ENCODE peak calls at places on chromosome 22, in six cellular contexts. One of them, this sample, is unnamed.

GRCh38 chr22:43240614-43241013 is 53.7 kb upstream of the TTLL12 start:
- DNase-seq in T-helper 1 cell: no peak
- DNase-seq in activated gamma-delta T cell treated with anti-CD3 and anti-CD28 coated beads, Interleukin-2, amount 50 U/mL, for 16 hours: no peak
- DNase-seq in transverse colon: no peak
- DNase-seq in stimulated activated CD4-positive, alpha-beta T cell treated with anti-CD3 and anti-CD28 coated beads, Interleukin-2, amount 100 ng/mL, for 48 hours: no peak
- DNase-seq in stimulated activated CD8-positive, alpha-beta memory T cell treated with anti-CD3 and anti-CD28 coated beads, Interleukin-15, amount 100 ng/mL, for 1 hour: no peak
- DNase-seq in this sample: no peak

GRCh38 chr22:24304067-24304675 is 33.5 kb downstream of the SPECC1L start:
- DNase-seq in activated gamma-delta T cell treated with anti-CD3 and anti-CD28 coated beads, Interleukin-2, amount 50 U/mL, for 16 hours: no peak
- DNase-seq in T-helper 1 cell: no peak
- DNase-seq in stimulated activated CD4-positive, alpha-beta T cell treated with anti-CD3 and anti-CD28 coated beads, Interleukin-2, amount 100 ng/mL, for 48 hours: no peak
- DNase-seq in transverse colon: no peak
- DNase-seq in stimulated activated CD8-positive, alpha-beta memory T cell treated with anti-CD3 and anti-CD28 coated beads, Interleukin-15, amount 100 ng/mL, for 1 hour: no peak
- DNase-seq in this sample: no peak

GRCh38 chr22:50302564-50302963 is 4.9 kb downstream of the PLXNB2 start:
- DNase-seq in activated gamma-delta T cell treated with anti-CD3 and anti-CD28 coated beads, Interleukin-2, amount 50 U/mL, for 16 hours: no peak
- DNase-seq in stimulated activated CD8-positive, alpha-beta memory T cell treated with anti-CD3 and anti-CD28 coated beads, Interleukin-15, amount 100 ng/mL, for 1 hour: no peak
- DNase-seq in transverse colon: no peak
- DNase-seq in T-helper 1 cell: no peak
- DNase-seq in stimulated activated CD4-positive, alpha-beta T cell treated with anti-CD3 and anti-CD28 coated beads, Interleukin-2, amount 100 ng/mL, for 48 hours: no peak
- DNase-seq in this sample: no peak

GRCh38 chr22:42519544-42520237 is at the start of gene RRP7A:
- DNase-seq in activated gamma-delta T cell treated with anti-CD3 and anti-CD28 coated beads, Interleukin-2, amount 50 U/mL, for 16 hours: peak
- DNase-seq in transverse colon: peak
- DNase-seq in T-helper 1 cell: peak
- DNase-seq in stimulated activated CD8-positive, alpha-beta memory T cell treated with anti-CD3 and anti-CD28 coated beads, Interleukin-15, amount 100 ng/mL, for 1 hour: peak
- DNase-seq in stimulated activated CD4-positive, alpha-beta T cell treated with anti-CD3 and anti-CD28 coated beads, Interleukin-2, amount 100 ng/mL, for 48 hours: peak
- DNase-seq in this sample: peak

GRCh38 chr22:24326266-24326665 is 55.6 kb downstream of the SPECC1L start:
- DNase-seq in transverse colon: no peak
- DNase-seq in T-helper 1 cell: no peak
- DNase-seq in activated gamma-delta T cell treated with anti-CD3 and anti-CD28 coated beads, Interleukin-2, amount 50 U/mL, for 16 hours: no peak
- DNase-seq in stimulated activated CD8-positive, alpha-beta memory T cell treated with anti-CD3 and anti-CD28 coated beads, Interleukin-15, amount 100 ng/mL, for 1 hour: no peak
- DNase-seq in stimulated activated CD4-positive, alpha-beta T cell treated with anti-CD3 and anti-CD28 coated beads, Interleukin-2, amount 100 ng/mL, for 48 hours: no peak
- DNase-seq in this sample: no peak

GRCh38 chr22:30742291-30743256 is 47.9 kb downstream of the OSBP2 start:
- DNase-seq in transverse colon: no peak
- DNase-seq in activated gamma-delta T cell treated with anti-CD3 and anti-CD28 coated beads, Interleukin-2, amount 50 U/mL, for 16 hours: no peak
- DNase-seq in stimulated activated CD4-positive, alpha-beta T cell treated with anti-CD3 and anti-CD28 coated beads, Interleukin-2, amount 100 ng/mL, for 48 hours: no peak
- DNase-seq in stimulated activated CD8-positive, alpha-beta memory T cell treated with anti-CD3 and anti-CD28 coated beads, Interleukin-15, amount 100 ng/mL, for 1 hour: no peak
- DNase-seq in T-helper 1 cell: no peak
- DNase-seq in this sample: no peak

GRCh38 chr22:48951836-48952235 is 875.8 kb downstream of the BRD1 start:
- DNase-seq in activated gamma-delta T cell treated with anti-CD3 and anti-CD28 coated beads, Interleukin-2, amount 50 U/mL, for 16 hours: no peak
- DNase-seq in stimulated activated CD8-positive, alpha-beta memory T cell treated with anti-CD3 and anti-CD28 coated beads, Interleukin-15, amount 100 ng/mL, for 1 hour: no peak
- DNase-seq in stimulated activated CD4-positive, alpha-beta T cell treated with anti-CD3 and anti-CD28 coated beads, Interleukin-2, amount 100 ng/mL, for 48 hours: no peak
- DNase-seq in transverse colon: no peak
- DNase-seq in T-helper 1 cell: no peak
- DNase-seq in this sample: no peak

GRCh38 chr22:35860087-35860733 is 142.5 kb downstream of the APOL5 start:
- DNase-seq in T-helper 1 cell: no peak
- DNase-seq in stimulated activated CD4-positive, alpha-beta T cell treated with anti-CD3 and anti-CD28 coated beads, Interleukin-2, amount 100 ng/mL, for 48 hours: no peak
- DNase-seq in transverse colon: no peak
- DNase-seq in stimulated activated CD8-positive, alpha-beta memory T cell treated with anti-CD3 and anti-CD28 coated beads, Interleukin-15, amount 100 ng/mL, for 1 hour: no peak
- DNase-seq in activated gamma-delta T cell treated with anti-CD3 and anti-CD28 coated beads, Interleukin-2, amount 50 U/mL, for 16 hours: no peak
- DNase-seq in this sample: no peak

GRCh38 chr22:22877523-22878210 is 9.9 kb upstream of the IGLL5 start:
- DNase-seq in stimulated activated CD8-positive, alpha-beta memory T cell treated with anti-CD3 and anti-CD28 coated beads, Interleukin-15, amount 100 ng/mL, for 1 hour: peak
- DNase-seq in activated gamma-delta T cell treated with anti-CD3 and anti-CD28 coated beads, Interleukin-2, amount 50 U/mL, for 16 hours: peak
- DNase-seq in transverse colon: peak
- DNase-seq in stimulated activated CD4-positive, alpha-beta T cell treated with anti-CD3 and anti-CD28 coated beads, Interleukin-2, amount 100 ng/mL, for 48 hours: peak
- DNase-seq in T-helper 1 cell: peak
- DNase-seq in this sample: no peak

GRCh38 chr22:39559456-39560105 is 11.0 kb upstream of the CACNA1I start:
- DNase-seq in T-helper 1 cell: no peak
- DNase-seq in transverse colon: no peak
- DNase-seq in activated gamma-delta T cell treated with anti-CD3 and anti-CD28 coated beads, Interleukin-2, amount 50 U/mL, for 16 hours: no peak
- DNase-seq in stimulated activated CD4-positive, alpha-beta T cell treated with anti-CD3 and anti-CD28 coated beads, Interleukin-2, amount 100 ng/mL, for 48 hours: no peak
- DNase-seq in stimulated activated CD8-positive, alpha-beta memory T cell treated with anti-CD3 and anti-CD28 coated beads, Interleukin-15, amount 100 ng/mL, for 1 hour: no peak
- DNase-seq in this sample: no peak

GRCh38 chr22:47795477-47796127 is 1033.2 kb downstream of the TBC1D22A start:
- DNase-seq in activated gamma-delta T cell treated with anti-CD3 and anti-CD28 coated beads, Interleukin-2, amount 50 U/mL, for 16 hours: no peak
- DNase-seq in stimulated activated CD8-positive, alpha-beta memory T cell treated with anti-CD3 and anti-CD28 coated beads, Interleukin-15, amount 100 ng/mL, for 1 hour: no peak
- DNase-seq in stimulated activated CD4-positive, alpha-beta T cell treated with anti-CD3 and anti-CD28 coated beads, Interleukin-2, amount 100 ng/mL, for 48 hours: no peak
- DNase-seq in T-helper 1 cell: no peak
- DNase-seq in transverse colon: no peak
- DNase-seq in this sample: no peak

GRCh38 chr22:46602025-46602424 is 18.2 kb upstream of the GRAMD4 start:
- DNase-seq in transverse colon: no peak
- DNase-seq in activated gamma-delta T cell treated with anti-CD3 and anti-CD28 coated beads, Interleukin-2, amount 50 U/mL, for 16 hours: no peak
- DNase-seq in stimulated activated CD4-positive, alpha-beta T cell treated with anti-CD3 and anti-CD28 coated beads, Interleukin-2, amount 100 ng/mL, for 48 hours: no peak
- DNase-seq in stimulated activated CD8-positive, alpha-beta memory T cell treated with anti-CD3 and anti-CD28 coated beads, Interleukin-15, amount 100 ng/mL, for 1 hour: no peak
- DNase-seq in T-helper 1 cell: no peak
- DNase-seq in this sample: no peak

GRCh38 chr22:22938672-22939536 is 51.3 kb downstream of the IGLL5 start:
- DNase-seq in transverse colon: no peak
- DNase-seq in activated gamma-delta T cell treated with anti-CD3 and anti-CD28 coated beads, Interleukin-2, amount 50 U/mL, for 16 hours: no peak
- DNase-seq in stimulated activated CD4-positive, alpha-beta T cell treated with anti-CD3 and anti-CD28 coated beads, Interleukin-2, amount 100 ng/mL, for 48 hours: no peak
- DNase-seq in T-helper 1 cell: no peak
- DNase-seq in stimulated activated CD8-positive, alpha-beta memory T cell treated with anti-CD3 and anti-CD28 coated beads, Interleukin-15, amount 100 ng/mL, for 1 hour: no peak
- DNase-seq in this sample: no peak

GRCh38 chr22:45600791-45601730 is 70.6 kb upstream of the ATXN10 start:
- DNase-seq in stimulated activated CD4-positive, alpha-beta T cell treated with anti-CD3 and anti-CD28 coated beads, Interleukin-2, amount 100 ng/mL, for 48 hours: no peak
- DNase-seq in activated gamma-delta T cell treated with anti-CD3 and anti-CD28 coated beads, Interleukin-2, amount 50 U/mL, for 16 hours: no peak
- DNase-seq in T-helper 1 cell: no peak
- DNase-seq in stimulated activated CD8-positive, alpha-beta memory T cell treated with anti-CD3 and anti-CD28 coated beads, Interleukin-15, amount 100 ng/mL, for 1 hour: no peak
- DNase-seq in transverse colon: no peak
- DNase-seq in this sample: no peak

GRCh38 chr22:46040471-46041465 is 63.8 kb upstream of the WNT7B start:
- DNase-seq in T-helper 1 cell: no peak
- DNase-seq in stimulated activated CD4-positive, alpha-beta T cell treated with anti-CD3 and anti-CD28 coated beads, Interleukin-2, amount 100 ng/mL, for 48 hours: no peak
- DNase-seq in transverse colon: no peak
- DNase-seq in activated gamma-delta T cell treated with anti-CD3 and anti-CD28 coated beads, Interleukin-2, amount 50 U/mL, for 16 hours: no peak
- DNase-seq in stimulated activated CD8-positive, alpha-beta memory T cell treated with anti-CD3 and anti-CD28 coated beads, Interleukin-15, amount 100 ng/mL, for 1 hour: no peak
- DNase-seq in this sample: no peak

GRCh38 chr22:42930810-42931420 is 73.8 kb upstream of the ARFGAP3 start:
- DNase-seq in stimulated activated CD8-positive, alpha-beta memory T cell treated with anti-CD3 and anti-CD28 coated beads, Interleukin-15, amount 100 ng/mL, for 1 hour: no peak
- DNase-seq in transverse colon: no peak
- DNase-seq in stimulated activated CD4-positive, alpha-beta T cell treated with anti-CD3 and anti-CD28 coated beads, Interleukin-2, amount 100 ng/mL, for 48 hours: no peak
- DNase-seq in activated gamma-delta T cell treated with anti-CD3 and anti-CD28 coated beads, Interleukin-2, amount 50 U/mL, for 16 hours: no peak
- DNase-seq in T-helper 1 cell: no peak
- DNase-seq in this sample: no peak

GRCh38 chr22:38832005-38832978 is 11.5 kb downstream of the NPTXR start:
- DNase-seq in stimulated activated CD8-positive, alpha-beta memory T cell treated with anti-CD3 and anti-CD28 coated beads, Interleukin-15, amount 100 ng/mL, for 1 hour: no peak
- DNase-seq in activated gamma-delta T cell treated with anti-CD3 and anti-CD28 coated beads, Interleukin-2, amount 50 U/mL, for 16 hours: no peak
- DNase-seq in stimulated activated CD4-positive, alpha-beta T cell treated with anti-CD3 and anti-CD28 coated beads, Interleukin-2, amount 100 ng/mL, for 48 hours: no peak
- DNase-seq in T-helper 1 cell: no peak
- DNase-seq in transverse colon: no peak
- DNase-seq in this sample: no peak

GRCh38 chr22:48781391-48781790 is 1046.3 kb downstream of the BRD1 start:
- DNase-seq in activated gamma-delta T cell treated with anti-CD3 and anti-CD28 coated beads, Interleukin-2, amount 50 U/mL, for 16 hours: no peak
- DNase-seq in stimulated activated CD4-positive, alpha-beta T cell treated with anti-CD3 and anti-CD28 coated beads, Interleukin-2, amount 100 ng/mL, for 48 hours: no peak
- DNase-seq in stimulated activated CD8-positive, alpha-beta memory T cell treated with anti-CD3 and anti-CD28 coated beads, Interleukin-15, amount 100 ng/mL, for 1 hour: no peak
- DNase-seq in T-helper 1 cell: no peak
- DNase-seq in transverse colon: no peak
- DNase-seq in this sample: no peak

GRCh38 chr22:42780070-42780540 is 59.4 kb upstream of the A4GALT start:
- DNase-seq in stimulated activated CD4-positive, alpha-beta T cell treated with anti-CD3 and anti-CD28 coated beads, Interleukin-2, amount 100 ng/mL, for 48 hours: peak
- DNase-seq in stimulated activated CD8-positive, alpha-beta memory T cell treated with anti-CD3 and anti-CD28 coated beads, Interleukin-15, amount 100 ng/mL, for 1 hour: no peak
- DNase-seq in activated gamma-delta T cell treated with anti-CD3 and anti-CD28 coated beads, Interleukin-2, amount 50 U/mL, for 16 hours: peak
- DNase-seq in T-helper 1 cell: peak
- DNase-seq in transverse colon: peak
- DNase-seq in this sample: no peak

GRCh38 chr22:35398574-35398973 is 1.4 kb upstream of the MCM5 start:
- DNase-seq in T-helper 1 cell: no peak
- DNase-seq in transverse colon: no peak
- DNase-seq in stimulated activated CD8-positive, alpha-beta memory T cell treated with anti-CD3 and anti-CD28 coated beads, Interleukin-15, amount 100 ng/mL, for 1 hour: no peak
- DNase-seq in activated gamma-delta T cell treated with anti-CD3 and anti-CD28 coated beads, Interleukin-2, amount 50 U/mL, for 16 hours: no peak
- DNase-seq in stimulated activated CD4-positive, alpha-beta T cell treated with anti-CD3 and anti-CD28 coated beads, Interleukin-2, amount 100 ng/mL, for 48 hours: no peak
- DNase-seq in this sample: no peak

GRCh38 chr22:42978453-42979103 is 36.4 kb downstream of the PACSIN2 start:
- DNase-seq in stimulated activated CD8-positive, alpha-beta memory T cell treated with anti-CD3 and anti-CD28 coated beads, Interleukin-15, amount 100 ng/mL, for 1 hour: no peak
- DNase-seq in transverse colon: no peak
- DNase-seq in T-helper 1 cell: no peak
- DNase-seq in activated gamma-delta T cell treated with anti-CD3 and anti-CD28 coated beads, Interleukin-2, amount 50 U/mL, for 16 hours: no peak
- DNase-seq in stimulated activated CD4-positive, alpha-beta T cell treated with anti-CD3 and anti-CD28 coated beads, Interleukin-2, amount 100 ng/mL, for 48 hours: no peak
- DNase-seq in this sample: no peak

GRCh38 chr22:21064917-21065864 is 19.4 kb downstream of the LRRC74B start:
- DNase-seq in transverse colon: no peak
- DNase-seq in stimulated activated CD8-positive, alpha-beta memory T cell treated with anti-CD3 and anti-CD28 coated beads, Interleukin-15, amount 100 ng/mL, for 1 hour: no peak
- DNase-seq in stimulated activated CD4-positive, alpha-beta T cell treated with anti-CD3 and anti-CD28 coated beads, Interleukin-2, amount 100 ng/mL, for 48 hours: no peak
- DNase-seq in T-helper 1 cell: no peak
- DNase-seq in activated gamma-delta T cell treated with anti-CD3 and anti-CD28 coated beads, Interleukin-2, amount 50 U/mL, for 16 hours: no peak
- DNase-seq in this sample: no peak

GRCh38 chr22:22940961-22941605 is 53.5 kb downstream of the IGLL5 start:
- DNase-seq in T-helper 1 cell: no peak
- DNase-seq in transverse colon: peak
- DNase-seq in stimulated activated CD8-positive, alpha-beta memory T cell treated with anti-CD3 and anti-CD28 coated beads, Interleukin-15, amount 100 ng/mL, for 1 hour: no peak
- DNase-seq in stimulated activated CD4-positive, alpha-beta T cell treated with anti-CD3 and anti-CD28 coated beads, Interleukin-2, amount 100 ng/mL, for 48 hours: no peak
- DNase-seq in activated gamma-delta T cell treated with anti-CD3 and anti-CD28 coated beads, Interleukin-2, amount 50 U/mL, for 16 hours: no peak
- DNase-seq in this sample: no peak

GRCh38 chr22:33512961-33513360 is 407.3 kb downstream of the LARGE1 start:
- DNase-seq in stimulated activated CD8-positive, alpha-beta memory T cell treated with anti-CD3 and anti-CD28 coated beads, Interleukin-15, amount 100 ng/mL, for 1 hour: no peak
- DNase-seq in activated gamma-delta T cell treated with anti-CD3 and anti-CD28 coated beads, Interleukin-2, amount 50 U/mL, for 16 hours: no peak
- DNase-seq in transverse colon: no peak
- DNase-seq in T-helper 1 cell: no peak
- DNase-seq in stimulated activated CD4-positive, alpha-beta T cell treated with anti-CD3 and anti-CD28 coated beads, Interleukin-2, amount 100 ng/mL, for 48 hours: no peak
- DNase-seq in this sample: no peak

GRCh38 chr22:37186228-37186996 is 1.6 kb downstream of the C1QTNF6 start:
- DNase-seq in activated gamma-delta T cell treated with anti-CD3 and anti-CD28 coated beads, Interleukin-2, amount 50 U/mL, for 16 hours: peak
- DNase-seq in stimulated activated CD4-positive, alpha-beta T cell treated with anti-CD3 and anti-CD28 coated beads, Interleukin-2, amount 100 ng/mL, for 48 hours: no peak
- DNase-seq in transverse colon: no peak
- DNase-seq in T-helper 1 cell: peak
- DNase-seq in stimulated activated CD8-positive, alpha-beta memory T cell treated with anti-CD3 and anti-CD28 coated beads, Interleukin-15, amount 100 ng/mL, for 1 hour: no peak
- DNase-seq in this sample: no peak

GRCh38 chr22:25922141-25922540 is 180.2 kb downstream of the MYO18B start:
- DNase-seq in activated gamma-delta T cell treated with anti-CD3 and anti-CD28 coated beads, Interleukin-2, amount 50 U/mL, for 16 hours: no peak
- DNase-seq in stimulated activated CD4-positive, alpha-beta T cell treated with anti-CD3 and anti-CD28 coated beads, Interleukin-2, amount 100 ng/mL, for 48 hours: no peak
- DNase-seq in T-helper 1 cell: no peak
- DNase-seq in transverse colon: no peak
- DNase-seq in stimulated activated CD8-positive, alpha-beta memory T cell treated with anti-CD3 and anti-CD28 coated beads, Interleukin-15, amount 100 ng/mL, for 1 hour: no peak
- DNase-seq in this sample: no peak

GRCh38 chr22:26586556-26587325 is 3.2 kb downstream of the TPST2 start:
- DNase-seq in stimulated activated CD8-positive, alpha-beta memory T cell treated with anti-CD3 and anti-CD28 coated beads, Interleukin-15, amount 100 ng/mL, for 1 hour: no peak
- DNase-seq in T-helper 1 cell: no peak
- DNase-seq in stimulated activated CD4-positive, alpha-beta T cell treated with anti-CD3 and anti-CD28 coated beads, Interleukin-2, amount 100 ng/mL, for 48 hours: no peak
- DNase-seq in activated gamma-delta T cell treated with anti-CD3 and anti-CD28 coated beads, Interleukin-2, amount 50 U/mL, for 16 hours: peak
- DNase-seq in transverse colon: peak
- DNase-seq in this sample: no peak

GRCh38 chr22:26894766-26895485 is 237.5 kb downstream of the MIAT start:
- DNase-seq in activated gamma-delta T cell treated with anti-CD3 and anti-CD28 coated beads, Interleukin-2, amount 50 U/mL, for 16 hours: no peak
- DNase-seq in transverse colon: no peak
- DNase-seq in stimulated activated CD4-positive, alpha-beta T cell treated with anti-CD3 and anti-CD28 coated beads, Interleukin-2, amount 100 ng/mL, for 48 hours: no peak
- DNase-seq in stimulated activated CD8-positive, alpha-beta memory T cell treated with anti-CD3 and anti-CD28 coated beads, Interleukin-15, amount 100 ng/mL, for 1 hour: no peak
- DNase-seq in T-helper 1 cell: no peak
- DNase-seq in this sample: no peak

GRCh38 chr22:24189249-24190158 is 8.2 kb downstream of the SUSD2 start:
- DNase-seq in stimulated activated CD8-positive, alpha-beta memory T cell treated with anti-CD3 and anti-CD28 coated beads, Interleukin-15, amount 100 ng/mL, for 1 hour: peak
- DNase-seq in T-helper 1 cell: peak
- DNase-seq in stimulated activated CD4-positive, alpha-beta T cell treated with anti-CD3 and anti-CD28 coated beads, Interleukin-2, amount 100 ng/mL, for 48 hours: peak
- DNase-seq in activated gamma-delta T cell treated with anti-CD3 and anti-CD28 coated beads, Interleukin-2, amount 50 U/mL, for 16 hours: no peak
- DNase-seq in transverse colon: peak
- DNase-seq in this sample: peak

GRCh38 chr22:19352217-19352616 is 60.7 kb upstream of the CLTCL1 start:
- DNase-seq in T-helper 1 cell: no peak
- DNase-seq in stimulated activated CD8-positive, alpha-beta memory T cell treated with anti-CD3 and anti-CD28 coated beads, Interleukin-15, amount 100 ng/mL, for 1 hour: no peak
- DNase-seq in transverse colon: no peak
- DNase-seq in activated gamma-delta T cell treated with anti-CD3 and anti-CD28 coated beads, Interleukin-2, amount 50 U/mL, for 16 hours: no peak
- DNase-seq in stimulated activated CD4-positive, alpha-beta T cell treated with anti-CD3 and anti-CD28 coated beads, Interleukin-2, amount 100 ng/mL, for 48 hours: no peak
- DNase-seq in this sample: no peak

GRCh38 chr22:38955250-38955775 is 2.1 kb upstream of the APOBEC3A start:
- DNase-seq in activated gamma-delta T cell treated with anti-CD3 and anti-CD28 coated beads, Interleukin-2, amount 50 U/mL, for 16 hours: no peak
- DNase-seq in T-helper 1 cell: no peak
- DNase-seq in stimulated activated CD4-positive, alpha-beta T cell treated with anti-CD3 and anti-CD28 coated beads, Interleukin-2, amount 100 ng/mL, for 48 hours: no peak
- DNase-seq in stimulated activated CD8-positive, alpha-beta memory T cell treated with anti-CD3 and anti-CD28 coated beads, Interleukin-15, amount 100 ng/mL, for 1 hour: no peak
- DNase-seq in transverse colon: no peak
- DNase-seq in this sample: no peak

GRCh38 chr22:39130892-39131855 is 21.3 kb downstream of the CBX7 start:
- DNase-seq in stimulated activated CD8-positive, alpha-beta memory T cell treated with anti-CD3 and anti-CD28 coated beads, Interleukin-15, amount 100 ng/mL, for 1 hour: no peak
- DNase-seq in activated gamma-delta T cell treated with anti-CD3 and anti-CD28 coated beads, Interleukin-2, amount 50 U/mL, for 16 hours: no peak
- DNase-seq in T-helper 1 cell: no peak
- DNase-seq in stimulated activated CD4-positive, alpha-beta T cell treated with anti-CD3 and anti-CD28 coated beads, Interleukin-2, amount 100 ng/mL, for 48 hours: no peak
- DNase-seq in transverse colon: no peak
- DNase-seq in this sample: no peak

GRCh38 chr22:22414266-22414665 is 94.3 kb downstream of the ZNF280B start:
- DNase-seq in activated gamma-delta T cell treated with anti-CD3 and anti-CD28 coated beads, Interleukin-2, amount 50 U/mL, for 16 hours: no peak
- DNase-seq in stimulated activated CD4-positive, alpha-beta T cell treated with anti-CD3 and anti-CD28 coated beads, Interleukin-2, amount 100 ng/mL, for 48 hours: no peak
- DNase-seq in transverse colon: no peak
- DNase-seq in stimulated activated CD8-positive, alpha-beta memory T cell treated with anti-CD3 and anti-CD28 coated beads, Interleukin-15, amount 100 ng/mL, for 1 hour: no peak
- DNase-seq in T-helper 1 cell: no peak
- DNase-seq in this sample: no peak